ENCODE peak calls at places on chromosomes 1 and 21, in five cellular contexts. D is PC-9, R is epithelial cell of esophagus, H is astrocyte of the cerebellum, G is dorsolateral prefrontal cortex. L is an unnamed sample.
A peak's percentile ranks its signal among the peaks of the same experiment; 100 is the strongest.

GRCh38 chr1:168391759-168392681 is 111.3 kb downstream of the TBX19 start:
- DNase-seq in H (no peak), R (peak; percentile 73), D (no peak), G (no peak), L (no peak)

GRCh38 chr1:151513626-151514101 is 2.5 kb downstream of the CGN start:
- DNase-seq in G (no peak), R (peak; percentile 86), D (peak; percentile 73), H (no peak), L (no peak)

GRCh38 chr1:227738820-227739219 is 3.6 kb downstream of the SNAP47 start:
- DNase-seq in D (no peak), R (no peak), H (no peak), G (no peak), L (no peak)

GRCh38 chr1:26761217-26761616 is 26.5 kb upstream of the PIGV start:
- DNase-seq in H (no peak), G (no peak), R (no peak), D (no peak), L (peak; percentile 26)

GRCh38 chr21:36859744-36860501 is 106.5 kb downstream of the HLCS start:
- DNase-seq in G (no peak), D (peak; percentile 76), R (peak; percentile 72), H (no peak), L (peak; percentile 90)

GRCh38 chr1:165143437-165144065 is 213.0 kb downstream of the LMX1A start:
- DNase-seq in D (peak; percentile 20), G (no peak), R (peak; percentile 50), H (no peak), L (peak; percentile 35)

GRCh38 chr1:85607126-85607912 is 26.8 kb downstream of the CCN1 start:
- DNase-seq in G (no peak), R (peak; percentile 91), D (peak; percentile 95), H (peak; percentile 100), L (no peak)

GRCh38 chr1:23101891-23102688 is 66.6 kb downstream of the LUZP1 start:
- DNase-seq in D (no peak), R (peak; percentile 58), H (no peak), G (no peak), L (no peak)

GRCh38 chr1:87513270-87513669 is 184.6 kb downstream of the LMO4 start:
- DNase-seq in R (no peak), D (no peak), H (no peak), G (no peak), L (no peak)

GRCh38 chr1:47527653-47528272 is 89.9 kb downstream of the FOXD2 start:
- DNase-seq in D (peak; percentile 16), G (no peak), R (peak; percentile 52), H (no peak), L (peak; percentile 37)

GRCh38 chr1:174743654-174744561 is 255.8 kb upstream of the CACYBP start:
- DNase-seq in D (no peak), R (peak; percentile 52), G (no peak), H (peak; percentile 13), L (peak; percentile 51)

GRCh38 chr1:32702599-32703478 is at the start of gene SYNC:
- DNase-seq in D (peak; percentile 50), G (no peak), R (peak; percentile 26), H (peak; percentile 68), L (no peak)

GRCh38 chr1:84997667-84998600 is 1.0 kb upstream of the MCOLN2 start:
- DNase-seq in R (peak; percentile 33), D (no peak), G (no peak), H (no peak), L (peak; percentile 24)

GRCh38 chr1:25771246-25772114 is 28.5 kb upstream of the SELENON start:
- DNase-seq in D (no peak), G (no peak), H (no peak), R (no peak), L (no peak)

GRCh38 chr1:14661220-14661619 is 62.7 kb downstream of the KAZN start:
- DNase-seq in G (no peak), R (no peak), H (peak; percentile 13), D (no peak), L (no peak)

GRCh38 chr21:45130324-45130774 is 56.0 kb downstream of the ADARB1 start:
- DNase-seq in D (no peak), R (peak; percentile 71), G (no peak), H (peak; percentile 48), L (peak; percentile 72)

GRCh38 chr21:45544449-45545235 is 2.4 kb upstream of the SLC19A1 start:
- DNase-seq in H (no peak), R (no peak), G (peak; percentile 37), D (no peak), L (no peak)

GRCh38 chr1:68571499-68571898 is 74.6 kb upstream of the DEPDC1 start:
- DNase-seq in R (peak; percentile 28), D (no peak), H (no peak), G (no peak), L (no peak)

GRCh38 chr1:22922640-22923039 is 50.0 kb downstream of the LACTBL1 start:
- DNase-seq in G (no peak), R (peak; percentile 9), D (no peak), H (no peak), L (no peak)

GRCh38 chr1:15065291-15065690 is 88.3 kb upstream of the TMEM51 start:
- DNase-seq in R (no peak), G (no peak), D (no peak), H (no peak), L (no peak)

GRCh38 chr1:227357229-227358078 is 39.2 kb upstream of the CDC42BPA start:
- DNase-seq in H (peak; percentile 28), D (peak; percentile 83), G (no peak), R (peak; percentile 79), L (peak; percentile 10)

GRCh38 chr1:58689167-58689566 is 10.7 kb downstream of the MYSM1 start:
- DNase-seq in D (no peak), H (no peak), G (no peak), R (no peak), L (no peak)

GRCh38 chr21:32370971-32371766 is 21.6 kb downstream of the URB1 start:
- DNase-seq in G (no peak), H (no peak), D (no peak), R (no peak), L (no peak)

GRCh38 chr1:159580340-159580739 is 7.3 kb upstream of the APCS start:
- DNase-seq in H (no peak), G (no peak), R (peak; percentile 69), D (no peak), L (no peak)

GRCh38 chr1:162562452-162562828 is 918 bp downstream of the UAP1 start:
- DNase-seq in G (no peak), R (peak; percentile 84), H (no peak), D (no peak), L (peak; percentile 62)

GRCh38 chr1:203290261-203291089 is 14.8 kb upstream of the BTG2 start:
- DNase-seq in D (peak; percentile 64), R (peak; percentile 87), H (peak; percentile 27), G (peak; percentile 99), L (peak; percentile 84)

GRCh38 chr1:167434306-167434705 is 84.0 kb downstream of the CD247 start:
- DNase-seq in H (no peak), R (no peak), D (no peak), G (no peak), L (no peak)

GRCh38 chr1:115545791-115546733 is 95.7 kb upstream of the VANGL1 start:
- DNase-seq in R (peak; percentile 94), H (peak; percentile 92), G (no peak), D (peak; percentile 92), L (peak; percentile 14)

GRCh38 chr1:16081636-16082035 is 8.2 kb upstream of the FAM131C start:
- DNase-seq in G (no peak), H (no peak), D (no peak), R (no peak), L (no peak)

GRCh38 chr1:3775498-3776230 is 3.1 kb downstream of the SMIM1 start:
- DNase-seq in G (no peak), H (peak; percentile 31), D (no peak), R (peak; percentile 79), L (peak; percentile 79)

GRCh38 chr1:168897249-168897648 is 168.2 kb upstream of the DPT start:
- DNase-seq in R (peak; percentile 20), H (no peak), G (no peak), D (no peak), L (no peak)

GRCh38 chr1:183578846-183579245 is 11.4 kb downstream of the NCF2 start:
- DNase-seq in H (no peak), D (no peak), G (no peak), R (no peak), L (no peak)
- TF ChIP-seq CTCF in H (no peak), D (no peak), G (no peak), R (no peak), L (no peak)

GRCh38 chr1:46180082-46180616 is 3.9 kb upstream of the P3R3URF start:
- DNase-seq in R (peak; percentile 75), H (no peak), D (peak; percentile 97), G (no peak), L (peak; percentile 32)
- TF ChIP-seq CTCF in R (peak; percentile 42), H (no peak), D (peak; percentile 42), G (peak; percentile 64), L (peak; percentile 9)

DNA sequence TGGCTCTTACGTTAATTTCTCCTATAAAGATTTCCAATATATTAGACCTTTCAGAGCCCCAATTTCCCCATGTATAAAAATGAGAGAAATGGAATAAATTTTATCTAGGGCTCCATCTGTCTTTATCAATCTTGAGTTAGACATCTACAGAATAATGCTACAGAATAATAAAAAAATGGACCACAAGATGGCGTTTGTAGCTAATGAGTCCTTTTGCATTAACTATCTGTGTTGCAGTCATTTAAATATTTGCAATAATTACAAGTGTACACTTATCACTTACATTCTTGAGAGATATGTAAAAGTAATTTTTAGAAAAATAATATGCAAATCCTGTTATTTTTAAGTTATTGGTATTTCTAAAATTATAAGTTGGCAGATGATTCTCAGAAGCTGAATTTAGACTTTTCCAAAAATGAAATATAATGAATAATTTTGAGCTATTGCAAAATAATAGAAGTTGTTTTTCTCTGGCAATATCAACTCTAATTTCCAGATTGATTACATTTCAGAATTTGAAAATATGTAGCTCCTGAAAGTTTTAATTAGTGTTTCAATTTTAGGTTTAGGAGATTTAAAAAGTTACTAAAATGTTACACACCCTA is 87.7 kb downstream of the SNX7 start:
- DNase-seq in R (peak; percentile 32), H (peak; percentile 3), D (no peak), G (no peak), L (peak; percentile 20)
- TF ChIP-seq CTCF in R (peak; percentile 37), H (peak; percentile 14), D (peak; percentile 77), G (peak; percentile 62), L (peak; percentile 12)

DNA sequence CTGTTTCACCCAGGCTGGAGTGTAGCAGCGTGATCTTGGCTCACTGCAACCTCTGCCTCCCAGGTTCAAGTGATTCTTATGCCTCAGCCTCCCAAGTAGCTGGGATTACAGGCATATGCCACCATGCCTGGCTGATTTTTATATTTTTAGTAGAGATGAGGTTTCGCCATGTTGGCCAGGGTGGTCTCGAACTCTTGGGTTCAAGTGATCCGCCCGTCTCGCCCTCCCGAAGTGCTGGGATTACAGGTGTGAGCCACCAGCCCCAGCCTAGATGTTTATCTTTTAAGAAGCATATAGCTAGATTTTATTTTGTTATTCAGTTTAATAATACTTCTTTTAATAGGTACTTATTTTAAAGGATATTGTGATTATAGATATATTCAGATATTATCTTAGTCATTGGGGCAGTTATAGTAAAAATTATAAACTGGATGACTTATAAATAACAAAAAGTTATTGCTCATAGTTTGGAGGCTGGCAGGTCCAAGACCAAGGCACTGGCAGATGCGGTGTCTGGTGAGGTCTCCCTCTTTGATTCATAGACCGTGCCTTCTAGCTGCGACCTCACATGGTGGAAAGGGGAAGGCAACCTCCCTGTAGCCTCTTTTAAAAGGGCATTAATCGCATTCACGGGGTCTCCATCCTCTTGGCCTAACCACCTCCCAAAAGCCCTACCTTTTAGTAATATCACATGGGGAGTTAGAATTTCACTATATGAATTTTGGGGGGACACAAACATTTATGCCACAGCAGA is 3.1 kb upstream of the KCNE2 start:
- DNase-seq in D (no peak), H (no peak), G (no peak), R (no peak), L (no peak)
- TF ChIP-seq CTCF in D (no peak), H (no peak), G (no peak), R (no peak), L (no peak)

GRCh38 chr1:155504207-155504606 is 58.4 kb downstream of the ASH1L start:
- DNase-seq in R (peak; percentile 52), H (no peak), D (no peak), G (no peak), L (peak; percentile 40)
- TF ChIP-seq CTCF in R (peak; percentile 42), H (peak; percentile 39), D (peak; percentile 50), G (peak; percentile 57), L (no peak)

L was measured in NB4.